ENCODE peak calls at places on chromosomes 3 and 15, in seven cellular contexts. G is H9, O is mesenchymal stem cell, U is mammary epithelial cell, D is endodermal cell, F is astrocyte, K is IMR-90. X is an unnamed sample.

GRCh38 chr15:68436680-68437079 is 4.7 kb upstream of the ITGA11 start:
- DNase-seq in G (peak; percentile 17), O (no peak), U (no peak), D (peak; percentile 17), F (no peak), K (no peak), X (no peak)

GRCh38 chr3:58659051-58659675 is 7.4 kb downstream of the FAM3D start:
- DNase-seq in G (peak; percentile 74), O (peak; percentile 18), U (peak; percentile 20), D (peak; percentile 88), F (no peak), K (peak; percentile 44), X (no peak)

GRCh38 chr15:50166216-50166615 is 15.8 kb upstream of the SLC27A2 start:
- DNase-seq in G (no peak), O (peak; percentile 58), U (peak; percentile 83), D (no peak), F (peak; percentile 88), K (peak; percentile 87), X (peak; percentile 33)

GRCh38 chr3:110743202-110743601 is 328.4 kb upstream of the NECTIN3 start:
- DNase-seq in G (no peak), O (no peak), U (no peak), D (no peak), F (no peak), K (no peak), X (no peak)

GRCh38 chr3:131047582-131047981 is 20.9 kb downstream of the NEK11 start:
- DNase-seq in G (peak; percentile 36), O (no peak), U (no peak), D (peak; percentile 70), F (no peak), K (no peak), X (no peak)

GRCh38 chr15:27951191-27951890 is 147.8 kb downstream of the OCA2 start:
- DNase-seq in G (no peak), O (no peak), U (no peak), D (peak; percentile 24), F (no peak), K (no peak), X (no peak)

GRCh38 chr15:48963524-48964113 is at the start of gene SHC4:
- DNase-seq in G (peak; percentile 78), O (peak; percentile 88), U (peak; percentile 86), D (peak; percentile 89), F (peak; percentile 73), K (peak; percentile 86), X (peak; percentile 64)

GRCh38 chr15:101068961-101069734 is 150.0 kb downstream of the LRRK1 start:
- DNase-seq in G (peak; percentile 96), O (peak; percentile 96), U (peak; percentile 88), D (peak; percentile 93), F (peak; percentile 18), K (peak; percentile 61), X (no peak)

GRCh38 chr3:13103416-13104058 is 30.3 kb upstream of the IQSEC1 start:
- DNase-seq in G (no peak), O (no peak), U (no peak), D (no peak), F (no peak), K (no peak), X (no peak)

GRCh38 chr15:70357453-70357852 is 259.7 kb upstream of the TLE3 start:
- DNase-seq in G (no peak), O (no peak), U (no peak), D (no peak), F (no peak), K (no peak), X (no peak)

GRCh38 chr3:32733631-32734229 is 48.7 kb downstream of the CNOT10 start:
- DNase-seq in G (no peak), O (peak; percentile 55), U (no peak), D (no peak), F (peak; percentile 19), K (peak; percentile 44), X (peak; percentile 59)

GRCh38 chr3:192188218-192188835 is 539.0 kb downstream of the FGF12 start:
- DNase-seq in G (peak; percentile 66), O (peak; percentile 38), U (peak; percentile 16), D (peak; percentile 88), F (peak; percentile 13), K (peak; percentile 4), X (peak; percentile 91)

GRCh38 chr3:15953841-15954240 is 156.1 kb upstream of the ANKRD28 start:
- DNase-seq in G (no peak), O (no peak), U (peak; percentile 58), D (no peak), F (no peak), K (no peak), X (peak; percentile 75)

GRCh38 chr15:78120523-78120922 is 10.7 kb downstream of the CIB2 start:
- DNase-seq in G (peak; percentile 43), O (no peak), U (no peak), D (no peak), F (no peak), K (no peak), X (no peak)

GRCh38 chr3:129481783-129482332 is 41.8 kb downstream of the IFT122 start:
- DNase-seq in G (no peak), O (no peak), U (peak; percentile 93), D (peak; percentile 61), F (peak; percentile 57), K (no peak), X (no peak)
- H3K9ac ChIP-seq in G (no peak overlapping the region), O (peak overlapping the region; percentile 80), U (peak overlapping the region; percentile 63), D (no peak overlapping the region), F (peak overlapping the region; percentile 28), K (no peak overlapping the region), X (no peak overlapping the region)

GRCh38 chr3:52245322-52246263 is at the start of gene PPM1M:
- DNase-seq in G (peak; percentile 73), O (peak; percentile 53), U (peak; percentile 31), D (peak; percentile 88), F (no peak), K (peak; percentile 31), X (peak; percentile 68)

GRCh38 chr3:52246728-52247454 is 1.3 kb downstream of the PPM1M start:
- DNase-seq in G (peak; percentile 28), O (no peak), U (no peak), D (no peak), F (no peak), K (no peak), X (peak; percentile 60)

GRCh38 chr3:52247455-52248164 is 2.1 kb downstream of the PPM1M start:
- DNase-seq in G (no peak), O (no peak), U (no peak), D (no peak), F (no peak), K (no peak), X (no peak)

GRCh38 chr3:52248165-52248541 is 2.6 kb downstream of the PPM1M start:
- DNase-seq in G (no peak), O (no peak), U (no peak), D (no peak), F (no peak), K (no peak), X (no peak)

GRCh38 chr3:52246264-52246620 is 683 bp downstream of the PPM1M start:
- DNase-seq in G (no peak), O (no peak), U (no peak), D (no peak), F (no peak), K (no peak), X (peak; percentile 58)
- H3K4me1 ChIP-seq in G (no peaks in the 10 kb centered on the region), O (peaks cover 32% of the 10 kb centered on the region), U (peaks cover 25% of the 10 kb centered on the region), D (no peaks in the 10 kb centered on the region), F (peaks cover 20% of the 10 kb centered on the region), K (peaks cover 20% of the 10 kb centered on the region), X (peaks cover 39% of the 10 kb centered on the region)

DNA sequence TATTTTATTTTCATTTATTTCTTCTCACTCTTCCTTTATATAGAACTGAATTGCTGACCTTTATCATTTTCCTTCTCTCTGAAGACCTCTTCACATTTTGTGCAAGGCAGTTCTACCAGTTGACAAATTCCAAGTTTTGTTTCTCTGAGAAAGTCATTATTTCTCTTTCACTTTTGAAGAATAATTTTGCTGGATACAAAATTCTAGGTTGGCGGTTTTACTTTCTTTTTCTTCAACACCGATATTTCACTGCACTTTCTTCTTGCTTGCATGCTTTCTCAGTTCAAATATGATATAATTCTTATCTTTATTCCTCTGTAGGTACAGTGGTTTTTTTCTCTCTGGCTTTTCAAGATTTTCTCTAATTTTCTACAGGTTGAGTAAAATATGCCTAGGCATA is 15.9 kb downstream of the RFX7 start:
- DNase-seq in G (no peak), O (no peak), U (no peak), D (no peak), F (no peak), K (no peak), X (no peak)
- H3K9me3 ChIP-seq in G (peaks cover 30% of the 10 kb centered on the region), O (peaks cover 61% of the 10 kb centered on the region), U (peaks cover 14% of the 10 kb centered on the region), D (peaks cover 62% of the 10 kb centered on the region), F (peaks cover 9% of the 10 kb centered on the region), K (peaks cover 17% of the 10 kb centered on the region), X (peaks cover 28% of the 10 kb centered on the region)

GRCh38 chr3:194488007-194488742 is 1.4 kb upstream of the ATP13A3 start:
- DNase-seq in G (no peak), O (no peak), U (peak; percentile 69), D (peak; percentile 70), F (peak; percentile 61), K (no peak), X (peak; percentile 55)
- H3K9ac ChIP-seq in G (no peak overlapping the region), O (peak overlapping the region; percentile 67), U (no peak overlapping the region), D (no peak overlapping the region), F (no peak overlapping the region), K (no peak overlapping the region), X (peak overlapping the region; percentile 76)

DNA sequence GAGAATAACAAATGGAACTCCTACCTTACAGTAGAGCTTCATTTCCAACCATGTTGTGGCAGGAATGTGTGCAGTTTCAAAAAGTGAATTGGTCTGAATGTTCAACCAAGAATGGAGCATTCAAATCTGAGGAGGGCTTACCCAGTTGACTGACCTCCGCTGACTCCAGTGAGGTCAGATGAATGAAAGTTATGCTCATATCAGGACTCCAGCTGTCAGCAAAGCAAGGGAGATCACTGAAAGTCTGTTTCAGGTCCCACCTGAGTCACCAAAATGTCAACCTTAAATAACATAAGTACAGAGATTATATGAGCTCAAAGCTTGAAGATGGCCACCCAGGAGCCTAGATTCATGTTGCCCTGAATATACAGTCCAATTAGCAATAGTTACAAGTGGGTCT is 473.5 kb downstream of the RBMS3 start:
- DNase-seq in G (no peak), O (no peak), U (no peak), D (no peak), F (no peak), K (no peak), X (no peak)
- H3K4me1 ChIP-seq in G (peaks cover 7% of the 10 kb centered on the region), O (peaks cover 3% of the 10 kb centered on the region), U (peaks cover 30% of the 10 kb centered on the region), D (no peaks in the 10 kb centered on the region), F (peaks cover 27% of the 10 kb centered on the region), K (peaks cover 15% of the 10 kb centered on the region), X (no peaks in the 10 kb centered on the region)

GRCh38 chr3:8311321-8311720 is 190.3 kb upstream of the LMCD1 start:
- DNase-seq in G (no peak), O (no peak), U (no peak), D (no peak), F (no peak), K (no peak), X (no peak)
- H3K9me3 ChIP-seq in G (no peaks in the 10 kb centered on the region), O (peaks cover 8% of the 10 kb centered on the region), U (no peaks in the 10 kb centered on the region), D (peaks cover 21% of the 10 kb centered on the region), F (no peaks in the 10 kb centered on the region), K (no peaks in the 10 kb centered on the region), X (no peaks in the 10 kb centered on the region)

GRCh38 chr3:182740710-182741109 is 52.6 kb upstream of the ATP11B start:
- DNase-seq in G (no peak), O (no peak), U (peak; percentile 75), D (no peak), F (no peak), K (no peak), X (no peak)
- H3K9ac ChIP-seq in G (no peak overlapping the region), O (no peak overlapping the region), U (no peak overlapping the region), D (no peak overlapping the region), F (no peak overlapping the region), K (no peak overlapping the region), X (no peak overlapping the region)

X was measured in Karpas-422.